ENCODE peak calls at places on chromosomes 4 and X, in six cellular contexts. K, V, Z, N, B and D are unnamed samples.

GRCh38 chrX:46758956-46759644 is at the start of gene SLC9A7:
- DNase-seq in K (peak; percentile 66), V (peak; percentile 78), Z (peak; percentile 84), N (peak; percentile 61), B (peak; percentile 59), D (peak; percentile 44)

GRCh38 chr4:112378858-112379257 is 81.7 kb downstream of the ALPK1 start:
- DNase-seq in K (no peak), V (no peak), Z (no peak), N (no peak), B (no peak), D (no peak)

GRCh38 chrX:16222123-16222522 is 54.8 kb downstream of the MAGEB17 start:
- DNase-seq in K (peak; percentile 72), V (no peak), Z (no peak), N (peak; percentile 82), B (no peak), D (peak; percentile 51)

GRCh38 chr4:67084801-67085200 is 460.5 kb downstream of the CENPC start:
- DNase-seq in K (no peak), V (no peak), Z (no peak), N (no peak), B (no peak), D (no peak)

GRCh38 chr4:152499322-152499721 is 36.6 kb downstream of the FBXW7 start:
- DNase-seq in K (no peak), V (no peak), Z (no peak), N (no peak), B (no peak), D (no peak)

GRCh38 chr4:151389316-151389715 is 19.7 kb upstream of the FHIP1A start:
- DNase-seq in K (peak; percentile 20), V (no peak), Z (no peak), N (no peak), B (no peak), D (peak; percentile 3)

GRCh38 chrX:133414399-133415275 is 652 bp downstream of the GPC4 start:
- DNase-seq in K (peak; percentile 28), V (peak; percentile 12), Z (no peak), N (no peak), B (peak; percentile 8), D (peak; percentile 16)

GRCh38 chrX:150337026-150337425 is 26.1 kb upstream of the MAMLD1 start:
- DNase-seq in K (no peak), V (no peak), Z (no peak), N (no peak), B (no peak), D (no peak)

GRCh38 chr4:147480891-147481576 is at the start of gene EDNRA:
- DNase-seq in K (peak; percentile 72), V (no peak), Z (no peak), N (peak; percentile 68), B (peak; percentile 57), D (peak; percentile 41)

GRCh38 chrX:28787206-28787605 is 200.0 kb downstream of the IL1RAPL1 start:
- DNase-seq in K (peak; percentile 86), V (no peak), Z (no peak), N (peak; percentile 84), B (no peak), D (peak; percentile 69)

GRCh38 chrX:49039598-49040375 is 3.4 kb downstream of the TFE3 start:
- DNase-seq in K (peak; percentile 93), V (peak; percentile 66), Z (peak; percentile 53), N (peak; percentile 94), B (peak; percentile 59), D (peak; percentile 77)

GRCh38 chr4:75723117-75723801 is 1.1 kb upstream of the USO1 start:
- DNase-seq in K (peak; percentile 72), V (no peak), Z (no peak), N (peak; percentile 80), B (no peak), D (peak; percentile 62)

GRCh38 chr4:134024251-134024650 is 177.3 kb downstream of the PABPC4L start:
- DNase-seq in K (peak; percentile 24), V (no peak), Z (no peak), N (no peak), B (no peak), D (peak; percentile 17)

GRCh38 chrX:129739591-129739990 is 812 bp downstream of the XPNPEP2 start:
- DNase-seq in K (no peak), V (no peak), Z (no peak), N (no peak), B (no peak), D (no peak)

GRCh38 chrX:133523094-133523493 is 107.8 kb upstream of the GPC4 start:
- DNase-seq in K (peak; percentile 48), V (no peak), Z (no peak), N (no peak), B (no peak), D (peak; percentile 82)

GRCh38 chr4:10033191-10033881 is 12.0 kb upstream of the SLC2A9 start:
- DNase-seq in K (peak; percentile 85), V (no peak), Z (no peak), N (peak; percentile 71), B (peak; percentile 72), D (no peak)

GRCh38 chr4:183438458-183439113 is 5.8 kb upstream of the CDKN2AIP start:
- DNase-seq in K (peak; percentile 95), V (peak; percentile 41), Z (peak; percentile 63), N (peak; percentile 97), B (no peak), D (peak; percentile 100)

GRCh38 chr4:75018811-75019210 is 85.9 kb downstream of the PARM1 start:
- DNase-seq in K (no peak), V (no peak), Z (no peak), N (no peak), B (no peak), D (no peak)

GRCh38 chr4:71732706-71733105 is 51.2 kb downstream of the GC start:
- DNase-seq in K (peak; percentile 45), V (no peak), Z (no peak), N (peak; percentile 58), B (no peak), D (peak; percentile 6)

GRCh38 chr4:12697970-12698369 is 786.2 kb downstream of the RAB28 start:
- DNase-seq in K (no peak), V (no peak), Z (no peak), N (no peak), B (no peak), D (no peak)

GRCh38 chrX:1481636-1482529 is 29.2 kb upstream of the ASMTL start:
- DNase-seq in K (peak; percentile 63), V (peak; percentile 72), Z (peak; percentile 57), N (peak; percentile 76), B (peak; percentile 68), D (peak; percentile 38)

DNA sequence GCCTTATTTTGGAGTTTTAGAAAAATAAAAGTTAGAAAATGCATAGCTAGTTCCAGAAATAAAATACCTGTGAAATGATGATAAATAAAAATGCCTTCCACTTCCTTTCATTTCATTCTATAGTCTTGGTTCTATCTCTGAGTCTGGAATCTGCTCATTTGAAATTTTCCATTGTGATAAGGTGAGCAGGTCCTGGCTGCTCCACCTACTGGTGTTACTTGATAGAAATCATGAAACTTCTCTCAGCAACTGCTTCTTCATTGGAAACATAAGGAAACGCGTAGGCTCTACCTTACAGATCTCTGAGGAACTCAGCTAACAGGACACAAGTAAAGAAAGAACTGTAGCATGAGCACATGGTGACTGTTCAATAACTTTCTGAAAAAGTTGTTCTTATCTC is 141.8 kb downstream of the DCHS2 start:
- DNase-seq in K (no peak), V (no peak), Z (no peak), N (no peak), B (no peak), D (no peak)
- TF ChIP-seq CTCF in K (peak; percentile 30), V (no peak), Z (no peak), N (peak; percentile 4), B (peak; percentile 20), D (peak; percentile 57)

DNA sequence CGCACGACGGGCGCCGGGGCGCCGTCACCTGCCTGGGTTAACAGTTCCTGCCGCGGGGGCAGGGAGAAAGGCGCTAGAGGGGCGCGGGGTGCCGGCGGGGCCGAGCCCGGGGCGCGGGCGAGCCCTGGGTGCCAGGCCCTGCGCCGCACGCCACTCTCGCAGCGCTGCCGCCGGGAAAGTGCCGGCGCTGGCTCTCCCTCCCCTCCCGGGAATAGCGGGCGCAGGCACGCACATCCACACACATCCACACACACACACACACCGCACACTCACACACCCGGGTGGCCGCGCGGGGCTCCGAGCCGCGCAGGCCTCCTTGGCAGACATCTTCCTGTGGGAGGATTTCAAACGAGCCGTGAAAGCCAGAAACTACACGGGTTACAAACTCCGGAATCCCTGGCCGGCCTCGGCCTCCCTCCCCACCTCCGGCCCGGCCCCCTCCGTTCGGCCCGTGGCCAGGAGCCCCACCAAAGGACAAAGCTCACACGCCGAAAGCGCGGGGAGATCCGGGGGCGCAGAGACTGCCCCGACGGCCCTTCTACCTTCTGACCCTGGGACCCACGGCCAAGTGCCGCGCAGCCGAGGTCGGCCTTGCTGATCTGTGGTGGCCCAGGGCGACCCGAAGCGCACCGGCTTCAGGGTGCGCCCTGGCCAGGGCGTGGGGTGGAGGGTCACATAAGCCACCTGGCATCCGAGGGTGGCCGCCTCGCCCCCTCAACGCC is 92.3 kb downstream of the BCOR start:
- DNase-seq in K (no peak), V (no peak), Z (no peak), N (no peak), B (no peak), D (no peak)
- H3K27me3 ChIP-seq in K (no peaks in the 10 kb centered on the region), V (no peaks in the 10 kb centered on the region), Z (peaks cover 56% of the 10 kb centered on the region), N (peaks cover 29% of the 10 kb centered on the region), B (peaks cover 70% of the 10 kb centered on the region), D (peaks cover 14% of the 10 kb centered on the region)

GRCh38 chr4:83153312-83153915 is 38.9 kb upstream of the PLAC8 start:
- DNase-seq in K (no peak), V (no peak), Z (no peak), N (no peak), B (no peak), D (no peak)
- H3K27ac ChIP-seq in K (no peak overlapping the region), V (no peak overlapping the region), Z (no peak overlapping the region), N (no peak overlapping the region), B (no peak overlapping the region), D (no peak overlapping the region)

GRCh38 chr4:169202143-169202699 is 68.5 kb downstream of the SH3RF1 start:
- DNase-seq in K (no peak), V (no peak), Z (no peak), N (no peak), B (no peak), D (no peak)
- TF ChIP-seq CTCF in K (no peak), V (no peak), Z (no peak), N (no peak), B (no peak), D (no peak)